ENCODE peak calls at places on chromosomes 5 and 9, in five cellular contexts. One of them, this sample, is unnamed.

GRCh38 chr5:11904270-11904906 is at the start of gene CTNND2:
- DNase-seq in neuronal stem cell: peak
- DNase-seq in mesendoderm: peak
- DNase-seq in IMR-90: no peak
- DNase-seq in H1: peak
- DNase-seq in this sample: peak

GRCh38 chr5:171412186-171412585 is 7.3 kb upstream of the FGF18 start:
- DNase-seq in neuronal stem cell: no peak
- DNase-seq in mesendoderm: no peak
- DNase-seq in IMR-90: no peak
- DNase-seq in H1: no peak
- DNase-seq in this sample: no peak

GRCh38 chr5:458547-459353 is 15.8 kb downstream of the EXOC3 start:
- DNase-seq in neuronal stem cell: no peak
- DNase-seq in mesendoderm: no peak
- DNase-seq in IMR-90: peak
- DNase-seq in H1: no peak
- DNase-seq in this sample: peak

GRCh38 chr5:159133041-159133741 is 33.5 kb upstream of the EBF1 start:
- DNase-seq in neuronal stem cell: peak
- DNase-seq in mesendoderm: peak
- DNase-seq in IMR-90: peak
- DNase-seq in H1: no peak
- DNase-seq in this sample: peak

GRCh38 chr5:169945831-169946261 is 34.4 kb downstream of the INSYN2B start:
- DNase-seq in neuronal stem cell: peak
- DNase-seq in mesendoderm: peak
- DNase-seq in IMR-90: peak
- DNase-seq in H1: peak
- DNase-seq in this sample: peak

GRCh38 chr5:180155331-180155881 is 53.6 kb downstream of the RASGEF1C start:
- DNase-seq in neuronal stem cell: no peak
- DNase-seq in mesendoderm: no peak
- DNase-seq in IMR-90: no peak
- DNase-seq in H1: peak
- DNase-seq in this sample: no peak

GRCh38 chr5:14720236-14720923 is 55.9 kb downstream of the OTULIN start:
- DNase-seq in neuronal stem cell: no peak
- DNase-seq in mesendoderm: peak
- DNase-seq in IMR-90: peak
- DNase-seq in H1: no peak
- DNase-seq in this sample: peak

GRCh38 chr5:175897285-175897684 is 25.9 kb downstream of the CPLX2 start:
- DNase-seq in neuronal stem cell: no peak
- DNase-seq in mesendoderm: no peak
- DNase-seq in IMR-90: no peak
- DNase-seq in H1: no peak
- DNase-seq in this sample: no peak

GRCh38 chr5:74072646-74073045 is 446.6 kb downstream of the ARHGEF28 start:
- DNase-seq in neuronal stem cell: no peak
- DNase-seq in mesendoderm: no peak
- DNase-seq in IMR-90: no peak
- DNase-seq in H1: no peak
- DNase-seq in this sample: no peak

GRCh38 chr9:971901-972511 is 4.4 kb upstream of the DMRT3 start:
- DNase-seq in neuronal stem cell: peak
- DNase-seq in mesendoderm: peak
- DNase-seq in IMR-90: no peak
- DNase-seq in H1: peak
- DNase-seq in this sample: no peak

GRCh38 chr9:75880556-75880955 is 9.9 kb upstream of the PCSK5 start:
- DNase-seq in neuronal stem cell: no peak
- DNase-seq in mesendoderm: no peak
- DNase-seq in IMR-90: no peak
- DNase-seq in H1: no peak
- DNase-seq in this sample: no peak

GRCh38 chr5:38556599-38557308 is at the start of gene LIFR:
- DNase-seq in neuronal stem cell: peak
- DNase-seq in mesendoderm: peak
- DNase-seq in IMR-90: peak
- DNase-seq in H1: peak
- DNase-seq in this sample: peak
- H2AK5ac ChIP-seq in neuronal stem cell: no peak
- H2AK5ac ChIP-seq in mesendoderm: no peak
- H2AK5ac ChIP-seq in IMR-90: peak
- H2AK5ac ChIP-seq in H1: no peak
- H2AK5ac ChIP-seq in this sample: no peak

GRCh38 chr9:69606089-69606488 is 66.1 kb downstream of the APBA1 start:
- DNase-seq in neuronal stem cell: no peak
- DNase-seq in mesendoderm: no peak
- DNase-seq in IMR-90: no peak
- DNase-seq in H1: no peak
- DNase-seq in this sample: no peak

GRCh38 chr9:69602768-69603167 is 69.4 kb downstream of the APBA1 start:
- DNase-seq in neuronal stem cell: no peak
- DNase-seq in mesendoderm: no peak
- DNase-seq in IMR-90: no peak
- DNase-seq in H1: no peak
- DNase-seq in this sample: no peak

GRCh38 chr9:69603656-69604055 is 68.5 kb downstream of the APBA1 start:
- DNase-seq in neuronal stem cell: no peak
- DNase-seq in mesendoderm: no peak
- DNase-seq in IMR-90: no peak
- DNase-seq in H1: no peak
- DNase-seq in this sample: no peak

GRCh38 chr9:69605406-69605805 is 66.8 kb downstream of the APBA1 start:
- DNase-seq in neuronal stem cell: no peak
- DNase-seq in mesendoderm: no peak
- DNase-seq in IMR-90: no peak
- DNase-seq in H1: no peak
- DNase-seq in this sample: no peak

DNA sequence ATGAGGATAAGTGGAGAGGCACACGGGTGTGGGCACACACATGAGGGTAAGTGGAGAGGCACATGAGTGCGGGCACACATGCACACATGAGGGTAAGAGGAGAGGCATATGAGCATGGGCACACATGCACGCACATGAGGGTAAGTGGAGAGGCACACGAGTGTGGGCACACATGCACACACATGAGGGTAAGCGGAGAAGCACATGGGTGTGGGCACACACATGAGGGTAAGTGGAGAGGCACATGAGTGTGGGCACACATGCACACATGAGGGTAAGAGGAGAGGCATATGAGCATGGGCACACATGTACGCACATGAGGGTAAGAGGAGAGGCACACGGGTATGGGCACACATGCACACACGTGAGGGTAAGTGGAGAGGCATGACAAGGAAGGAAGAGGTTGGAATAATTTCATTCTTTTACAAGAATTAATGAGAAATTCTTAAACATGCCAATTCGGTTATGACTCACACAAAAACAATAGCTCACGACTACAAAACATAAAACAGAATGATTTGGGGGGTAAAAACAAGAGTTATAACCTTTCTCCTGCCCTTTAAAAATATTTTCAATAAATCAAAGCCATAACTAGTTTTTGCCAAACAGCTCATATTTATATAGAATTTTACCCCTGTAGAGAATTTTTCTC is 67.5 kb downstream of the APBA1 start:
- DNase-seq in neuronal stem cell: no peak
- DNase-seq in mesendoderm: no peak
- DNase-seq in IMR-90: no peak
- DNase-seq in H1: no peak
- DNase-seq in this sample: no peak
- H3K4me3 ChIP-seq in neuronal stem cell: no peak
- H3K4me3 ChIP-seq in mesendoderm: no peak
- H3K4me3 ChIP-seq in IMR-90: no peak
- H3K4me3 ChIP-seq in H1: no peak
- H3K4me3 ChIP-seq in this sample: no peak

GRCh38 chr5:69257577-69257976 is 22.9 kb downstream of the CDK7 start:
- DNase-seq in neuronal stem cell: no peak
- DNase-seq in mesendoderm: no peak
- DNase-seq in IMR-90: no peak
- DNase-seq in H1: no peak
- DNase-seq in this sample: no peak
- H2BK15ac ChIP-seq in neuronal stem cell: no peak
- H2BK15ac ChIP-seq in mesendoderm: no peak
- H2BK15ac ChIP-seq in IMR-90: no peak
- H2BK15ac ChIP-seq in H1: no peak
- H2BK15ac ChIP-seq in this sample: no peak

GRCh38 chr5:5235685-5236084 is 95.6 kb downstream of the ADAMTS16 start:
- DNase-seq in neuronal stem cell: no peak
- DNase-seq in mesendoderm: no peak
- DNase-seq in IMR-90: no peak
- DNase-seq in H1: no peak
- DNase-seq in this sample: no peak

GRCh38 chr5:5234912-5235311 is 94.8 kb downstream of the ADAMTS16 start:
- DNase-seq in neuronal stem cell: no peak
- DNase-seq in mesendoderm: no peak
- DNase-seq in IMR-90: no peak
- DNase-seq in H1: no peak
- DNase-seq in this sample: no peak

GRCh38 chr5:5229405-5229804 is 89.3 kb downstream of the ADAMTS16 start:
- DNase-seq in neuronal stem cell: no peak
- DNase-seq in mesendoderm: no peak
- DNase-seq in IMR-90: no peak
- DNase-seq in H1: no peak
- DNase-seq in this sample: no peak

DNA sequence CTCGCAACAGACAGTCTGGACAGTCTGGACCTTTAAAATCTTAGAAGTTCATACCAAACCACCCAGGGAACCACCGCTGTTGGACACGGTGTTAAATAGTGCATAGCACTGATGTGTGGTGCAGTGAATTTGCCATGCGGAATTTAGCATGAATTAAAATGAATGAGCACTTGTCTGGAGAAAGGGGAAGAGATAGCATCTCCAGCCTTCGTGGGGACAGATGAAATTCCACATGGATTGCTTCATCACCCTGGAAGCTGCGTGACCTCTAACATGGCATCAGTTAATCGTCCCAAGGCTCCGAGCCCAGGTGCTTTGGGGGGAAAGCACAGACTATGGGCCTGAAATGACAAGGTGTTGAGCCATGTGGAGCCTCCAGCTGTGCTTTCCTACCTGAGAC is 91.4 kb downstream of the ADAMTS16 start:
- DNase-seq in neuronal stem cell: no peak
- DNase-seq in mesendoderm: peak
- DNase-seq in IMR-90: no peak
- DNase-seq in H1: no peak
- DNase-seq in this sample: no peak
- H2AK5ac ChIP-seq in neuronal stem cell: no peak
- H2AK5ac ChIP-seq in mesendoderm: no peak
- H2AK5ac ChIP-seq in IMR-90: no peak
- H2AK5ac ChIP-seq in H1: no peak
- H2AK5ac ChIP-seq in this sample: no peak

GRCh38 chr9:124684140-124684539 is 87.0 kb downstream of the NR6A1 start:
- DNase-seq in neuronal stem cell: no peak
- DNase-seq in mesendoderm: no peak
- DNase-seq in IMR-90: no peak
- DNase-seq in H1: no peak
- DNase-seq in this sample: no peak
- H3K4me3 ChIP-seq in neuronal stem cell: no peak
- H3K4me3 ChIP-seq in mesendoderm: no peak
- H3K4me3 ChIP-seq in IMR-90: no peak
- H3K4me3 ChIP-seq in H1: no peak
- H3K4me3 ChIP-seq in this sample: no peak

GRCh38 chr5:160159991-160160826 is 41.0 kb upstream of the PWWP2A start:
- DNase-seq in neuronal stem cell: no peak
- DNase-seq in mesendoderm: peak
- DNase-seq in IMR-90: peak
- DNase-seq in H1: peak
- DNase-seq in this sample: no peak
- H2BK15ac ChIP-seq in neuronal stem cell: peak
- H2BK15ac ChIP-seq in mesendoderm: peak
- H2BK15ac ChIP-seq in IMR-90: peak
- H2BK15ac ChIP-seq in H1: peak
- H2BK15ac ChIP-seq in this sample: peak

DNA sequence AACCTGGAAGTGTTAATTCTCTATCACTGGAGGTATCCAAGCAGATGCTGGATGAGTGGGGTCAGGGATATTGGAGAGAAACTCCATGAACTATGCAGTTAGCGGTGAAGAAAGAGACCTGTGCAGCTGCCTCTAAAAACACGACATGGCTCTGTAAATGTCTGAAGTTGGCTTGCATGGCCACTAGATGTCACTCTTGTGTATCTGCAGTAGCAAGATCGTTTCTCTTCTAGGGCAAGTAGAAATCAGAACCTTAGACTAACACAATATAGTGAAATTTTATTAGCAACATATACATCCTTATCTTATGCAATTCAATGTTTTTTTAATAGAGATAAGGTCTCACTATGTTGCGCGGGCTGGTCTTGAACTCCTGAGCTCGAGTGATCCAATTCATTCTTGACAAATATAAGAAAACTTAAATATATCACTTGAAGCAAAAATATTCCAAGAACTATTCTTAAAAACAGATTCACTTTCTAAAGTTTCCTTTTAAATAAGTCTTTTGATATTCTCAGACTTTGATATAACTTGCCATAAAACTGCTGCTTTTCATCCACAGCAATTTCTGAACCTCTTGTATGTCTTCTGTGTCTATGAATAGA is 2.9 kb downstream of the OR2S2 start:
- DNase-seq in neuronal stem cell: peak
- DNase-seq in mesendoderm: peak
- DNase-seq in IMR-90: peak
- DNase-seq in H1: peak
- DNase-seq in this sample: peak
- H2AK5ac ChIP-seq in neuronal stem cell: no peak
- H2AK5ac ChIP-seq in mesendoderm: no peak
- H2AK5ac ChIP-seq in IMR-90: peak
- H2AK5ac ChIP-seq in H1: no peak
- H2AK5ac ChIP-seq in this sample: no peak

This sample was measured in mesenchymal stem cell.